ENCODE peak calls at places on chromosome 4, in four cellular contexts. Z is GM23248, O is kidney, C is heart left ventricle. E is an unnamed sample.

GRCh38 chr4:179989975-179990374 is 2253.2 kb upstream of the TENM3 start:
- DNase-seq in Z (no peak), O (no peak), C (no peak), E (no peak)

GRCh38 chr4:82905205-82905604 is 4.7 kb downstream of the THAP9 start:
- DNase-seq in Z (peak; percentile 68), O (no peak), C (no peak), E (no peak)

GRCh38 chr4:124431663-124432192 is 280.8 kb downstream of the ANKRD50 start:
- DNase-seq in Z (peak; percentile 46), O (no peak), C (no peak), E (no peak)

GRCh38 chr4:47612116-47613023 is 127.3 kb downstream of the ATP10D start:
- DNase-seq in Z (peak; percentile 58), O (no peak), C (no peak), E (no peak)

GRCh38 chr4:151534195-151534594 is 125.2 kb downstream of the FHIP1A start:
- DNase-seq in Z (no peak), O (no peak), C (no peak), E (no peak)

GRCh38 chr4:151291485-151291884 is 14.5 kb downstream of the PRSS48 start:
- DNase-seq in Z (peak; percentile 48), O (no peak), C (no peak), E (no peak)

GRCh38 chr4:161260819-161261218 is 903.0 kb downstream of the FSTL5 start:
- DNase-seq in Z (no peak), O (no peak), C (no peak), E (no peak)

GRCh38 chr4:68271851-68272756 is 26.6 kb upstream of the TMPRSS11B start:
- DNase-seq in Z (peak; percentile 71), O (no peak), C (no peak), E (no peak)

GRCh38 chr4:157050561-157050960 is 25.4 kb upstream of the GLRB start:
- DNase-seq in Z (no peak), O (no peak), C (no peak), E (no peak)

GRCh38 chr4:105387466-105387865 is 86.4 kb downstream of the PPA2 start:
- DNase-seq in Z (no peak), O (no peak), C (no peak), E (no peak)

GRCh38 chr4:179804440-179804839 is 2362.2 kb upstream of the AGA start:
- DNase-seq in Z (no peak), O (peak; percentile 48), C (no peak), E (no peak)

GRCh38 chr4:70705146-70705855 is 16.5 kb upstream of the RUFY3 start:
- DNase-seq in Z (peak; percentile 85), O (peak; percentile 90), C (peak; percentile 80), E (peak; percentile 91)

GRCh38 chr4:180860136-180860720 is 1383.0 kb upstream of the TENM3 start:
- DNase-seq in Z (no peak), O (no peak), C (no peak), E (no peak)

GRCh38 chr4:24559032-24559821 is 25.1 kb downstream of the DHX15 start:
- DNase-seq in Z (peak; percentile 51), O (no peak), C (no peak), E (no peak)

GRCh38 chr4:94290245-94290644 is 52.4 kb downstream of the HPGDS start:
- DNase-seq in Z (no peak), O (no peak), C (no peak), E (no peak)

GRCh38 chr4:94284889-94285288 is 57.7 kb downstream of the HPGDS start:
- DNase-seq in Z (no peak), O (no peak), C (no peak), E (no peak)

DNA sequence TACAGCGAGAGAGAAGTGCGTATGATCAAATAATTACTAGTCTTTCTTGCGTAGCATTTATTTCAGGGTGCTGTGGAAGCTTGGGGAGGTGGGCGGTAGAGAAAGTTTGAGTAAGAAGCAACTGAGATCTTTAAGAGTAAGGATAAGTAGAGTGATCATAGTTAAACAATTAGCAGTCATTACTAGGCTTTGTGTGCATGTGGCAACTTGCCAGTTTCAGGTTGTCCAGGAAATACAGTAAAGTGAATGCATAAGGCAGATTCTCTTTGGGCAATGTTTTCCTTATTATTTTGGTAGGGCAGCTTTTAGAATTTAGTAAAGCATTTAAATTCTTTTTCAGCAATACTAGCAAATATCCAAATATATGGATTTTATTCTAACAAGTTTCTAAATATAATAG is 57.0 kb downstream of the HPGDS start:
- DNase-seq in Z (no peak), O (no peak), C (no peak), E (no peak)
- H3K36me3 ChIP-seq in Z (peaks cover 54% of the 10 kb centered on the region), O (peaks cover 10% of the 10 kb centered on the region), C (peaks cover 93% of the 10 kb centered on the region), E (no peaks in the 10 kb centered on the region)

GRCh38 chr4:122764071-122764807 is 31.7 kb downstream of the BBS12 start:
- DNase-seq in Z (peak; percentile 71), O (no peak), C (no peak), E (no peak)
- H3K27ac ChIP-seq in Z (peak overlapping the region; percentile 99), O (no peak overlapping the region), C (no peak overlapping the region), E (no peak overlapping the region)

DNA sequence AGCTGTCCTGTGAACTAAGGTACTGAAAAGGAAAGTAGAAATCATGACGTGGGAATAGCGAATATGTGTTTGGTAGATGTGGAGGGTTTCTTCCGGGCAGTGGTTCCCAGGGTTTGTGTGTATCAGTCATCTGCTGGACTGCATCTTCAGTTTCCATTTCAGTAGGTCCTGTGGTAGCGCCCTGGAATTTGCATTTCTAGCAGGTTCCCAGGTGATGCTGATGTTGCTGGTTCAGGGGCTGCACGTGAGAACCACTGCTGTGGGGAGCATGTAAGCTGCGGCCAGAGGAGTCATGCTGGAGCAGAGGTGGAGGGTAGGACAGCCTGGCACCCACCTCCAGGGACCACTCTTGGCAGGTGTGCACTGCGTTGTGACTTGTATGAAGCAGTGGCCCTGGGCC is 47.1 kb downstream of the ARHGAP10 start:
- DNase-seq in Z (no peak), O (no peak), C (no peak), E (no peak)
- H3K4me1 ChIP-seq in Z (peaks cover 19% of the 10 kb centered on the region), O (peaks cover 4% of the 10 kb centered on the region), C (peaks cover 76% of the 10 kb centered on the region), E (peaks cover 7% of the 10 kb centered on the region)

GRCh38 chr4:1297023-1297395 is 7.3 kb downstream of the MAEA start:
- DNase-seq in Z (no peak), O (peak; percentile 54), C (no peak), E (peak; percentile 35)

GRCh38 chr4:1300466-1301455 is 11.1 kb downstream of the MAEA start:
- DNase-seq in Z (peak; percentile 64), O (peak; percentile 62), C (no peak), E (peak; percentile 80)

GRCh38 chr4:1297456-1298325 is 8.0 kb downstream of the MAEA start:
- DNase-seq in Z (no peak), O (peak; percentile 54), C (no peak), E (peak; percentile 32)

GRCh38 chr4:1298461-1298860 is 8.8 kb downstream of the MAEA start:
- DNase-seq in Z (no peak), O (peak; percentile 22), C (no peak), E (peak; percentile 58)

GRCh38 chr4:1299301-1299860 is 9.7 kb downstream of the MAEA start:
- DNase-seq in Z (no peak), O (peak; percentile 50), C (no peak), E (peak; percentile 71)
- H3K36me3 ChIP-seq in Z (no peaks in the 10 kb centered on the region), O (peaks cover 10% of the 10 kb centered on the region), C (peaks cover 46% of the 10 kb centered on the region), E (no peaks in the 10 kb centered on the region)